ENCODE peak calls at places on chromosomes 3 and 15, in five cellular contexts. One of them, this sample, is unnamed.

GRCh38 chr3:139105154-139105702 is 60.5 kb upstream of the PRR23C start:
- DNase-seq in foreskin fibroblast: no peak
- DNase-seq in mucosa of descending colon: no peak
- DNase-seq in astrocyte of the spinal cord: no peak
- DNase-seq in brain microvascular endothelial cell: no peak
- DNase-seq in this sample: no peak

GRCh38 chr15:66912001-66912400 is 153.4 kb upstream of the SMAD3 start:
- DNase-seq in foreskin fibroblast: no peak
- DNase-seq in mucosa of descending colon: no peak
- DNase-seq in astrocyte of the spinal cord: no peak
- DNase-seq in brain microvascular endothelial cell: no peak
- DNase-seq in this sample: no peak

GRCh38 chr3:44513513-44513912 is 36.0 kb upstream of the ZNF445 start:
- DNase-seq in foreskin fibroblast: no peak
- DNase-seq in mucosa of descending colon: no peak
- DNase-seq in astrocyte of the spinal cord: no peak
- DNase-seq in brain microvascular endothelial cell: no peak
- DNase-seq in this sample: no peak

GRCh38 chr15:51801391-51801835 is 28.0 kb upstream of the TMOD3 start:
- DNase-seq in foreskin fibroblast: peak
- DNase-seq in mucosa of descending colon: no peak
- DNase-seq in astrocyte of the spinal cord: peak
- DNase-seq in brain microvascular endothelial cell: peak
- DNase-seq in this sample: no peak

GRCh38 chr3:121436641-121437040 is 109.1 kb downstream of the POLQ start:
- DNase-seq in foreskin fibroblast: peak
- DNase-seq in mucosa of descending colon: no peak
- DNase-seq in astrocyte of the spinal cord: no peak
- DNase-seq in brain microvascular endothelial cell: no peak
- DNase-seq in this sample: no peak

GRCh38 chr15:95845862-95846515 is 484.5 kb upstream of the NR2F2 start:
- DNase-seq in foreskin fibroblast: peak
- DNase-seq in mucosa of descending colon: no peak
- DNase-seq in astrocyte of the spinal cord: peak
- DNase-seq in brain microvascular endothelial cell: peak
- DNase-seq in this sample: no peak

GRCh38 chr3:49024449-49024848 is 2.5 kb downstream of the NDUFAF3 start:
- DNase-seq in foreskin fibroblast: no peak
- DNase-seq in mucosa of descending colon: no peak
- DNase-seq in astrocyte of the spinal cord: no peak
- DNase-seq in brain microvascular endothelial cell: no peak
- DNase-seq in this sample: no peak

GRCh38 chr3:154759966-154760365 is 320.2 kb upstream of the MME start:
- DNase-seq in foreskin fibroblast: peak
- DNase-seq in mucosa of descending colon: no peak
- DNase-seq in astrocyte of the spinal cord: no peak
- DNase-seq in brain microvascular endothelial cell: no peak
- DNase-seq in this sample: no peak

GRCh38 chr3:17444865-17445264 is 297.6 kb downstream of the TBC1D5 start:
- DNase-seq in foreskin fibroblast: peak
- DNase-seq in mucosa of descending colon: no peak
- DNase-seq in astrocyte of the spinal cord: no peak
- DNase-seq in brain microvascular endothelial cell: no peak
- DNase-seq in this sample: no peak

GRCh38 chr3:162376761-162377160 is 880.2 kb downstream of the OTOL1 start:
- DNase-seq in foreskin fibroblast: no peak
- DNase-seq in mucosa of descending colon: no peak
- DNase-seq in astrocyte of the spinal cord: peak
- DNase-seq in brain microvascular endothelial cell: no peak
- DNase-seq in this sample: no peak

GRCh38 chr15:74203914-74204431 is 1.4 kb upstream of the STRA6 start:
- DNase-seq in foreskin fibroblast: peak
- DNase-seq in mucosa of descending colon: no peak
- DNase-seq in astrocyte of the spinal cord: peak
- DNase-seq in brain microvascular endothelial cell: peak
- DNase-seq in this sample: peak

GRCh38 chr3:101203411-101203810 is 117.0 kb downstream of the IMPG2 start:
- DNase-seq in foreskin fibroblast: peak
- DNase-seq in mucosa of descending colon: no peak
- DNase-seq in astrocyte of the spinal cord: peak
- DNase-seq in brain microvascular endothelial cell: peak
- DNase-seq in this sample: peak

GRCh38 chr15:87604857-87605446 is 651.6 kb downstream of the NTRK3 start:
- DNase-seq in foreskin fibroblast: no peak
- DNase-seq in mucosa of descending colon: no peak
- DNase-seq in astrocyte of the spinal cord: no peak
- DNase-seq in brain microvascular endothelial cell: no peak
- DNase-seq in this sample: no peak

GRCh38 chr3:129442486-129442885 is 2.5 kb downstream of the IFT122 start:
- DNase-seq in foreskin fibroblast: no peak
- DNase-seq in mucosa of descending colon: no peak
- DNase-seq in astrocyte of the spinal cord: no peak
- DNase-seq in brain microvascular endothelial cell: no peak
- DNase-seq in this sample: no peak

GRCh38 chr15:91289324-91289723 is 189.3 kb downstream of the SV2B start:
- DNase-seq in foreskin fibroblast: no peak
- DNase-seq in mucosa of descending colon: no peak
- DNase-seq in astrocyte of the spinal cord: no peak
- DNase-seq in brain microvascular endothelial cell: no peak
- DNase-seq in this sample: no peak
- TF ChIP-seq CTCF in foreskin fibroblast: no peak
- TF ChIP-seq CTCF in mucosa of descending colon: no peak
- TF ChIP-seq CTCF in astrocyte of the spinal cord: no peak
- TF ChIP-seq CTCF in brain microvascular endothelial cell: no peak
- TF ChIP-seq CTCF in this sample: peak

GRCh38 chr3:152960684-152961083 is 125.8 kb downstream of the P2RY1 start:
- DNase-seq in foreskin fibroblast: peak
- DNase-seq in mucosa of descending colon: no peak
- DNase-seq in astrocyte of the spinal cord: no peak
- DNase-seq in brain microvascular endothelial cell: no peak
- DNase-seq in this sample: no peak

GRCh38 chr3:152964901-152965609 is 130.1 kb downstream of the P2RY1 start:
- DNase-seq in foreskin fibroblast: no peak
- DNase-seq in mucosa of descending colon: no peak
- DNase-seq in astrocyte of the spinal cord: no peak
- DNase-seq in brain microvascular endothelial cell: no peak
- DNase-seq in this sample: no peak

GRCh38 chr3:152957488-152957887 is 122.6 kb downstream of the P2RY1 start:
- DNase-seq in foreskin fibroblast: no peak
- DNase-seq in mucosa of descending colon: no peak
- DNase-seq in astrocyte of the spinal cord: no peak
- DNase-seq in brain microvascular endothelial cell: no peak
- DNase-seq in this sample: no peak

DNA sequence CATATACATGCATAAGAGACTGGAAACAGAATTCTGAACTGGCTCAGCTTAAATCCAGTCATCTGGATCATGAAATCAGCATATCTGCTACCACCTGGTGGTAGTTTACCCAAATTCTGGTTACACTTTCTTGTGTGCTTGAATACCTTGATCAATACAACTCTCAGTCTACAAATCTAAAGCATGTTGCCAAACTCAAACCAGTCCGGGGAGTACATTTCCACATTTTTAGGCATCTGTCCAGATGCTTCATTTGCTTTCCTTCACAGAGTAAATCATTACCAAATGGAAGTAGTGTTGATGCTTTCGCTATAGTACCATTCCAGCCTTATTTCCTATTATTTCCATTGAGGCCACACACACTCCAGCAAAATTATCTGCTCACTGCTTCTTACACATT is 126.4 kb downstream of the P2RY1 start:
- DNase-seq in foreskin fibroblast: peak
- DNase-seq in mucosa of descending colon: no peak
- DNase-seq in astrocyte of the spinal cord: peak
- DNase-seq in brain microvascular endothelial cell: no peak
- DNase-seq in this sample: no peak
- TF ChIP-seq CTCF in foreskin fibroblast: peak
- TF ChIP-seq CTCF in mucosa of descending colon: no peak
- TF ChIP-seq CTCF in astrocyte of the spinal cord: peak
- TF ChIP-seq CTCF in brain microvascular endothelial cell: peak
- TF ChIP-seq CTCF in this sample: peak

GRCh38 chr15:70433583-70434288 is 329.6 kb downstream of the UACA start:
- DNase-seq in foreskin fibroblast: no peak
- DNase-seq in mucosa of descending colon: no peak
- DNase-seq in astrocyte of the spinal cord: no peak
- DNase-seq in brain microvascular endothelial cell: no peak
- DNase-seq in this sample: no peak
- TF ChIP-seq CTCF in foreskin fibroblast: no peak
- TF ChIP-seq CTCF in mucosa of descending colon: no peak
- TF ChIP-seq CTCF in astrocyte of the spinal cord: no peak
- TF ChIP-seq CTCF in brain microvascular endothelial cell: no peak
- TF ChIP-seq CTCF in this sample: no peak

DNA sequence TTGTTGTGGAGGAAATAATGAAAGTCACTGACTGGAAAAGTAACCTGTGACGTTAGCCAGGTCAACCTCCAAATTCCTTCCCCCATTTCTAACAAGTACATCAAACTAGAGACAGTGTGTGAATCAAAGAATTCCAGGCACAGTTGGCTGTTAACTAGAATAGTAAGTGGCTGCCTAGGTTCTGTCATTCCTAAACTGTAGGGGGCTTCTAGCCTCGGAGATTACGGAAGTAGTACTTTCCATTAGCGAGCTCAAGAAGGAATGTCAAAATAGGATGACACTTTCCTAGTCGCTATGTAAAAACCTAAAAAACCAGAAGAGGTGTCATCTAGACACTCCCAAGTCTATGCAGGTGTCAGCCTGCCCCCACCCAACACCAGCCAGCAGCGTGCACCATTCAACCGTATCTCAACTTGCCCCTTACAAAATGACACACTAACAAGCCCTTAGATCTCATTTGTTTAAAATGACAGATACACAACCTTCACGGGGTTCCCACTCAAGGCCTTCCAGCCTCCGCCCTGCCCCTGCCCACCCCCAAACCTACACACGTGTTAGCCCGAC is 910 bp downstream of the INO80 start:
- DNase-seq in foreskin fibroblast: peak
- DNase-seq in mucosa of descending colon: no peak
- DNase-seq in astrocyte of the spinal cord: peak
- DNase-seq in brain microvascular endothelial cell: peak
- DNase-seq in this sample: peak
- TF ChIP-seq CTCF in foreskin fibroblast: peak
- TF ChIP-seq CTCF in mucosa of descending colon: no peak
- TF ChIP-seq CTCF in astrocyte of the spinal cord: peak
- TF ChIP-seq CTCF in brain microvascular endothelial cell: peak
- TF ChIP-seq CTCF in this sample: peak

This sample was measured in HFFc6.